ENCODE peak calls at places on chromosomes 4 and X, in five cellular contexts. E, G, T, Z and S are unnamed samples.

GRCh38 chrX:110965409-110965808 is 130.6 kb upstream of the PAK3 start:
- DNase-seq in E (no peak), Z (peak), T (no peak), G (no peak), S (no peak)

GRCh38 chrX:78075787-78076389 is 28.2 kb upstream of the PGK1 start:
- DNase-seq in G (no peak), Z (peak), E (no peak), T (no peak), S (no peak)

GRCh38 chr4:89765966-89766365 is 71.0 kb downstream of the SNCA start:
- DNase-seq in G (peak), Z (peak), E (no peak), T (no peak), S (no peak)

GRCh38 chrX:39692796-39693195 is 405.0 kb downstream of the BCOR start:
- DNase-seq in T (no peak), G (no peak), E (no peak), Z (no peak), S (no peak)

GRCh38 chr4:6620296-6620695 is 20.2 kb upstream of the MRFAP1 start:
- DNase-seq in E (no peak), Z (no peak), T (no peak), G (no peak), S (no peak)

GRCh38 chr4:90495936-90496335 is 368.7 kb downstream of the CCSER1 start:
- DNase-seq in Z (no peak), G (no peak), T (no peak), E (no peak), S (no peak)

GRCh38 chrX:105221374-105221773 is 880 bp upstream of the TEX13A start:
- DNase-seq in T (no peak), Z (no peak), G (no peak), E (no peak), S (no peak)

GRCh38 chr4:163901305-163901704 is 406.8 kb downstream of the TMA16 start:
- DNase-seq in G (no peak), T (no peak), E (no peak), Z (no peak), S (no peak)

GRCh38 chr4:86818845-86819244 is 30.3 kb downstream of the SLC10A6 start:
- DNase-seq in E (no peak), G (no peak), T (no peak), Z (no peak), S (no peak)

GRCh38 chr4:20723019-20723418 is 22.8 kb downstream of the PACRGL start:
- DNase-seq in G (no peak), Z (peak), T (no peak), E (no peak), S (no peak)

GRCh38 chrX:119234931-119235555 is 1.0 kb upstream of the PGRMC1 start:
- DNase-seq in G (no peak), Z (no peak), T (no peak), E (no peak), S (no peak)

GRCh38 chr4:26127001-26127400 is 193.8 kb upstream of the RBPJ start:
- DNase-seq in E (no peak), Z (no peak), G (no peak), T (no peak), S (no peak)

GRCh38 chr4:2797188-2797544 is 4.3 kb downstream of the SH3BP2 start:
- DNase-seq in E (no peak), G (no peak), T (no peak), Z (no peak), S (no peak)
- H3K27ac ChIP-seq in E (no peak), G (no peak), T (peak), Z (no peak), S (no peak)

GRCh38 chr4:15374697-15375096 is 53.1 kb upstream of the C1QTNF7 start:
- DNase-seq in T (no peak), E (no peak), G (no peak), Z (no peak), S (no peak)

GRCh38 chr4:15375707-15376106 is 52.1 kb upstream of the C1QTNF7 start:
- DNase-seq in T (no peak), Z (no peak), E (no peak), G (no peak), S (no peak)

GRCh38 chr4:15378055-15378454 is 49.8 kb upstream of the C1QTNF7 start:
- DNase-seq in G (no peak), Z (peak), E (no peak), T (no peak), S (no peak)

GRCh38 chr4:15376594-15376993 is 51.2 kb upstream of the C1QTNF7 start:
- DNase-seq in E (no peak), T (no peak), Z (peak), G (no peak), S (no peak)

GRCh38 chr4:15376145-15376544 is 51.7 kb upstream of the C1QTNF7 start:
- DNase-seq in E (no peak), T (no peak), G (no peak), Z (no peak), S (no peak)
- H3K27ac ChIP-seq in E (no peak), T (no peak), G (no peak), Z (no peak), S (no peak)

GRCh38 chrX:148634591-148634990 is 134.2 kb downstream of the AFF2 start:
- DNase-seq in T (no peak), G (no peak), E (no peak), Z (no peak), S (no peak)
- H3K27ac ChIP-seq in T (no peak), G (no peak), E (no peak), Z (no peak), S (no peak)

GRCh38 chr4:84582302-84582987 is 482 bp upstream of the CDS1 start:
- DNase-seq in G (no peak), E (peak), Z (peak), T (peak), S (peak)

GRCh38 chr4:84583871-84584373 is 995 bp downstream of the CDS1 start:
- DNase-seq in Z (no peak), G (no peak), T (no peak), E (no peak), S (no peak)

GRCh38 chr4:84585276-84585675 is 2.3 kb downstream of the CDS1 start:
- DNase-seq in G (no peak), E (no peak), Z (no peak), T (no peak), S (no peak)

GRCh38 chr4:84579410-84579791 is 3.5 kb upstream of the CDS1 start:
- DNase-seq in E (no peak), T (no peak), G (no peak), Z (no peak), S (no peak)

GRCh38 chr4:84582988-84583870 is at the start of gene CDS1:
- DNase-seq in G (no peak), E (no peak), T (no peak), Z (peak), S (peak)
- H3K27ac ChIP-seq in G (no peak), E (peak), T (peak), Z (peak), S (no peak)

GRCh38 chrX:136778914-136779313 is 1.8 kb downstream of the ARHGEF6 start:
- DNase-seq in E (no peak), G (no peak), Z (no peak), T (no peak), S (no peak)
- H3K27ac ChIP-seq in E (peak), G (no peak), Z (no peak), T (no peak), S (no peak)

GRCh38 chrX:129876734-129877395 is 29.1 kb upstream of the UTP14A start:
- DNase-seq in T (no peak), Z (peak), E (no peak), G (no peak), S (no peak)
- H3K27ac ChIP-seq in T (no peak), Z (no peak), E (no peak), G (no peak), S (no peak)

GRCh38 chr4:40205259-40206198 is 8.7 kb downstream of the RHOH start:
- DNase-seq in G (no peak), T (no peak), Z (no peak), E (no peak), S (no peak)

GRCh38 chr4:40209401-40209800 is 12.6 kb downstream of the RHOH start:
- DNase-seq in E (no peak), Z (no peak), G (no peak), T (no peak), S (no peak)

GRCh38 chr4:40204507-40205258 is 7.9 kb downstream of the RHOH start:
- DNase-seq in T (no peak), G (no peak), E (no peak), Z (no peak), S (no peak)

GRCh38 chr4:40202474-40202873 is 5.6 kb downstream of the RHOH start:
- DNase-seq in E (no peak), Z (no peak), T (no peak), G (no peak), S (no peak)

DNA sequence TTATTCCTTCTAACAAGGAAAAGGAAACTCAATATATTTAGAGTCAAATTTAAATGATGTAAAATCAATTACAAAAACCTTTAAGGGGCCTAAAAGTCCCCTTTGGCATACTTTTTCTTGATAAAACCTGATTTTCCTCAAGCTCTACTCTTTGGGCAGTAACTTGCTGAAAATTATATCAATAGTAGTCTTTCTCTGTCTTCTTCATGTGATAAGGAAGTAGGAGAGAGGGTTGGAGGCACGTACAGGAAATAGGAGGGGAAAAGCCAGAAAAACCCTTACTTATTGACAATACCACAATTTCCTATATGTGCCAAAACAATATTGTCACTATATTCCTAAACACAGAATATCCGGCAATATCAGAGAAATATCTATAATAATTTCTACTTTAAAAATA is 9.6 kb downstream of the RHOH start:
- DNase-seq in E (no peak), T (no peak), Z (no peak), G (no peak), S (no peak)
- H3K27ac ChIP-seq in E (peak), T (peak), Z (no peak), G (no peak), S (no peak)

GRCh38 chr4:48022192-48022799 is 5.7 kb downstream of the NIPAL1 start:
- DNase-seq in E (no peak), T (no peak), G (no peak), Z (no peak), S (no peak)
- H3K27ac ChIP-seq in E (no peak), T (no peak), G (no peak), Z (no peak), S (no peak)

GRCh38 chrX:13373807-13374187 is 53.9 kb upstream of the ATXN3L start:
- DNase-seq in E (no peak), T (no peak), Z (peak), G (no peak), S (no peak)
- H3K27ac ChIP-seq in E (no peak), T (no peak), Z (peak), G (peak), S (peak)